ENCODE peak calls at places on chromosomes 16 and 17, in seven cellular contexts. U is lower leg skin, B is suprapubic skin, J is A549, Q is GM12878, G is adrenal gland, D is tibial nerve. V is an unnamed sample.

GRCh38 chr17:13088666-13089065 is 70.8 kb upstream of the ELAC2 start:
- DNase-seq in U (no peak), B (no peak), J (no peak), Q (no peak), G (no peak), D (no peak), V (no peak)

GRCh38 chr16:84283314-84284167 is 11.1 kb upstream of the WFDC1 start:
- DNase-seq in U (no peak), B (no peak), J (no peak), Q (no peak), G (no peak), D (no peak), V (no peak)

GRCh38 chr17:948284-948852 is 31.2 kb downstream of the NXN start:
- DNase-seq in U (no peak), B (no peak), J (no peak), Q (no peak), G (no peak), D (no peak), V (peak)

GRCh38 chr17:14098246-14098645 is 28.9 kb downstream of the COX10 start:
- DNase-seq in U (no peak), B (no peak), J (no peak), Q (no peak), G (no peak), D (no peak), V (peak)

GRCh38 chr17:8887834-8888703 is 20.6 kb upstream of the PIK3R6 start:
- DNase-seq in U (no peak), B (no peak), J (peak), Q (no peak), G (peak), D (peak), V (peak)

GRCh38 chr17:35536664-35537160 is 766 bp downstream of the SLFN12L start:
- DNase-seq in U (no peak), B (no peak), J (no peak), Q (no peak), G (no peak), D (no peak), V (no peak)

GRCh38 chr17:1039511-1040215 is 42.7 kb downstream of the TIMM22 start:
- DNase-seq in U (peak), B (no peak), J (no peak), Q (no peak), G (peak), D (peak), V (peak)

GRCh38 chr17:81701288-81702071 is 1.7 kb upstream of the MRPL12 start:
- DNase-seq in U (no peak), B (no peak), J (no peak), Q (no peak), G (no peak), D (no peak), V (peak)

GRCh38 chr16:85069171-85069570 is 41.6 kb downstream of the KIAA0513 start:
- DNase-seq in U (no peak), B (no peak), J (no peak), Q (no peak), G (no peak), D (no peak), V (no peak)

GRCh38 chr17:4505187-4505586 is 6.5 kb downstream of the SPNS2 start:
- DNase-seq in U (no peak), B (no peak), J (no peak), Q (no peak), G (no peak), D (no peak), V (no peak)

GRCh38 chr16:50202926-50203624 is 50.0 kb downstream of the TENT4B start:
- DNase-seq in U (no peak), B (no peak), J (peak), Q (no peak), G (no peak), D (peak), V (no peak)

GRCh38 chr17:73722163-73722562 is 77.9 kb upstream of the SDK2 start:
- DNase-seq in U (no peak), B (no peak), J (no peak), Q (no peak), G (no peak), D (no peak), V (no peak)

GRCh38 chr17:55770220-55770870 is 19.5 kb downstream of the PCTP start:
- DNase-seq in U (no peak), B (no peak), J (peak), Q (no peak), G (no peak), D (no peak), V (no peak)

GRCh38 chr16:79316004-79316458 is 284.5 kb downstream of the MAF start:
- DNase-seq in U (no peak), B (no peak), J (no peak), Q (peak), G (no peak), D (no peak), V (no peak)

GRCh38 chr17:223723-224471 is 42.4 kb upstream of the DOC2B start:
- DNase-seq in U (no peak), B (peak), J (no peak), Q (no peak), G (peak), D (no peak), V (no peak)

GRCh38 chr17:79050591-79050990 is 24.0 kb upstream of the ENGASE start:
- DNase-seq in U (no peak), B (no peak), J (no peak), Q (no peak), G (no peak), D (no peak), V (no peak)

GRCh38 chr16:77289331-77289809 is 90.2 kb downstream of the SYCE1L start:
- DNase-seq in U (no peak), B (no peak), J (peak), Q (no peak), G (no peak), D (no peak), V (no peak)

GRCh38 chr17:332023-332422 is 20.6 kb downstream of the RPH3AL start:
- DNase-seq in U (no peak), B (no peak), J (no peak), Q (no peak), G (peak), D (no peak), V (no peak)

GRCh38 chr16:79768594-79768993 is 168.1 kb upstream of the MAF start:
- DNase-seq in U (no peak), B (no peak), J (no peak), Q (no peak), G (no peak), D (peak), V (no peak)

GRCh38 chr16:88282221-88283041 is 100.3 kb upstream of the ZNF469 start:
- DNase-seq in U (no peak), B (no peak), J (no peak), Q (no peak), G (no peak), D (no peak), V (no peak)

GRCh38 chr17:63549289-63549945 is 860 bp upstream of the DCAF7 start:
- DNase-seq in U (no peak), B (no peak), J (no peak), Q (no peak), G (no peak), D (no peak), V (no peak)

GRCh38 chr16:89729293-89729692 is 8.0 kb downstream of the ZNF276 start:
- DNase-seq in U (no peak), B (no peak), J (no peak), Q (no peak), G (no peak), D (no peak), V (no peak)
- H3K4me3 ChIP-seq in U (no peak), B (no peak), J (no peak), Q (no peak), G (no peak), D (no peak), V (no peak)

DNA sequence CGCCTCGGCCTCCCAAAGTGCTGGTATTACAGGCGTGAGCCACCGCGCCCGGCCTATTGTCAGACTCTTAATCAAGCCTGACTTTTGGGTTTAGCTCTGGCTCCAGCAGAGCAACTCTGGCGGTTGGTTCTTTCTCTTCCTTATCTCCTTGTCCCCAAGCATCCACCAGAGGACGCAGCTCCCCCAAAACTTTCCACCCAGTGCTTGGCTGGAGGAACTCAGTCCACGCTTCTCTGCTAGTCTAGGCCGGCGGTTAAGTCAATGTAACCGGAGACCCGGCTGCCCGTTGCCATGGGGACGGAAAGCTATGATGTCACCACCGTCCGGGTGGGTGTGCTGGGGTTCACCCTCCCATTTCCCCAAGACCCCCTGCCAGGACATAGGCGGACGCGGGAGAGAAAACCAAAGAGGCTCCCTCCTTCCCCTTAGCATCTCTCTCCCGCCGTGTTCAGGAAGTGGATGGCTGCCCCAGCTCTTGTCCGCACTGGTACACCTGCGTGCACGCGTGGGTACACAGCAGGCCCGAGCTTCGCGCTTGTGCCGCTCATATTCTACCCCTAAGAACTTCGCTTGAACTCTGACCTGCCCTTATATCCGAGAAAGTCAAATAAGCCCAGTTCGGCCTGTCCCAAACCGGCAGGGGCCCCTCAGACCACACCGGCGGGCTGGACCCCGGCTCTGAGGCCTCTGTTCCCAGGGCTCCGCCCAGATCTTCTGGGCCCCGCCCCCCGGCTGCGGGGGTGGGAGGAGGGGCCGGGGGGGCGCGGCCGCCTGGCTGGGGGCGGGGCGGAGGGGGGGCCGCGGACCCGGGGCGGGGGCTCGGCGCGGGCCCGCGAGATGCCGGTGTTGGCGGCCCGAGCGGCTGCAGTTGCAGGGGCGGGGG is at the start of gene RND2:
- DNase-seq in U (peak), B (peak), J (peak), Q (peak), G (peak), D (peak), V (peak)
- TF ChIP-seq POLR2A in U (no peak), B (no peak), J (peak), Q (no peak), G (no peak), D (peak), V (peak)

GRCh38 chr16:87216824-87217205 is 100.4 kb downstream of the C16orf95 start:
- DNase-seq in U (no peak), B (no peak), J (no peak), Q (no peak), G (no peak), D (peak), V (peak)
- H3K4me3 ChIP-seq in U (no peak), B (peak), J (no peak), Q (no peak), G (no peak), D (peak), V (peak)

GRCh38 chr16:54283735-54284318 is 2.8 kb downstream of the IRX3 start:
- DNase-seq in U (no peak), B (peak), J (no peak), Q (no peak), G (no peak), D (no peak), V (no peak)
- TF ChIP-seq POLR2A in U (no peak), B (no peak), J (no peak), Q (no peak), G (no peak), D (no peak), V (no peak)

GRCh38 chr17:76138234-76138895 is 2.7 kb downstream of the FOXJ1 start:
- DNase-seq in U (no peak), B (no peak), J (peak), Q (no peak), G (no peak), D (no peak), V (no peak)
- H3K4me3 ChIP-seq in U (no peak), B (no peak), J (no peak), Q (no peak), G (no peak), D (no peak), V (no peak)

DNA sequence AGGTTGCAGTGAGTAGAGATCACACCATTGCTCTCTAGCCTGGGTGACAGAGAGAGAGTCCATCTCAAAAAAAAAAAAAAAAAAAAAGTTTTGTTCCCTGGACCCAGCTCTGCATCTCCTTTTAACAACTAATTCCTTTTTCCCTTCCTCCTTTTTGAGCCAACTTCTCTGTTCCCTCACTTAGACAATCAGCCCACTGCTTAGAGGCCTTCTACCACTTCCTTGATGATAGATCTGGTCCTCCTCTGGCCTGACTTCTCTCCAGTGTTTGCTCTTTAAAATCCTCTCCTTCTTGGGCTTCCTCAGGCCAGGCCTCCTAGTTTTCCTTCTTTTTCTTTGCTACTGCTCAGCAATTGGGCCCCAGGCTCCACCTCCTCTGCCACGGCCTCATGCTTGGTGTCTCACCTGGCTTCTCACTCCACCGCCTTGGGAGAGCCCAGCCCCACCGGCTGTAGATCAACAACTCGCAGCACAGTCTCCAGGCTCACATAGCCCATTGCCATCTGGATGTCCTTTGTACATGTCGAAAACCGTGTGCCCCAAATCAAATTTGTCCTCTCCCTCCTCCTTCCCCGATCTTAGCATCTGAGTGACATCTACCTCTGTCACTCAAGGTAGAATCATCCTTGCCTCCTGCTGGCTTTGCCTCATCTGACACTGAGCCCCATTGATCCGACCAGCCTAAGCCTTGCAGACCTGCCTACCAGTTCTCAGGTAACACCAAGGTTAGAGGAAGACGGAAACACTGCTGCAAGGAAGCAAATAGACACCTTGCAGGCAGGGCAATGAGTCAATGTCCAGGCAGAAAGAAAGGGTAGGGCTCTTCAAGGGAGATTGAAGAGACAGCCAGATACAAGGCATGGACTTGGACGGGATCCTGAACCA is 17.4 kb downstream of the ARHGAP27 start:
- DNase-seq in U (no peak), B (no peak), J (no peak), Q (no peak), G (no peak), D (no peak), V (no peak)
- TF ChIP-seq POLR2A in U (no peak), B (no peak), J (no peak), Q (no peak), G (no peak), D (no peak), V (no peak)

GRCh38 chr17:2238432-2239169 is 65.0 kb downstream of the SMG6 start:
- DNase-seq in U (peak), B (no peak), J (no peak), Q (peak), G (no peak), D (no peak), V (no peak)
- H3K4me3 ChIP-seq in U (no peak), B (no peak), J (no peak), Q (peak), G (no peak), D (peak), V (no peak)

GRCh38 chr16:27450836-27451341 is 48.9 kb downstream of the IL21R start:
- DNase-seq in U (no peak), B (no peak), J (no peak), Q (peak), G (no peak), D (no peak), V (no peak)

GRCh38 chr16:27446721-27447120 is 44.7 kb downstream of the IL21R start:
- DNase-seq in U (no peak), B (no peak), J (no peak), Q (no peak), G (no peak), D (no peak), V (no peak)

GRCh38 chr16:27452569-27453475 is 50.8 kb downstream of the IL21R start:
- DNase-seq in U (no peak), B (no peak), J (no peak), Q (peak), G (no peak), D (no peak), V (no peak)

GRCh38 chr16:27448531-27449433 is 46.8 kb downstream of the IL21R start:
- DNase-seq in U (no peak), B (no peak), J (no peak), Q (no peak), G (no peak), D (no peak), V (no peak)

DNA sequence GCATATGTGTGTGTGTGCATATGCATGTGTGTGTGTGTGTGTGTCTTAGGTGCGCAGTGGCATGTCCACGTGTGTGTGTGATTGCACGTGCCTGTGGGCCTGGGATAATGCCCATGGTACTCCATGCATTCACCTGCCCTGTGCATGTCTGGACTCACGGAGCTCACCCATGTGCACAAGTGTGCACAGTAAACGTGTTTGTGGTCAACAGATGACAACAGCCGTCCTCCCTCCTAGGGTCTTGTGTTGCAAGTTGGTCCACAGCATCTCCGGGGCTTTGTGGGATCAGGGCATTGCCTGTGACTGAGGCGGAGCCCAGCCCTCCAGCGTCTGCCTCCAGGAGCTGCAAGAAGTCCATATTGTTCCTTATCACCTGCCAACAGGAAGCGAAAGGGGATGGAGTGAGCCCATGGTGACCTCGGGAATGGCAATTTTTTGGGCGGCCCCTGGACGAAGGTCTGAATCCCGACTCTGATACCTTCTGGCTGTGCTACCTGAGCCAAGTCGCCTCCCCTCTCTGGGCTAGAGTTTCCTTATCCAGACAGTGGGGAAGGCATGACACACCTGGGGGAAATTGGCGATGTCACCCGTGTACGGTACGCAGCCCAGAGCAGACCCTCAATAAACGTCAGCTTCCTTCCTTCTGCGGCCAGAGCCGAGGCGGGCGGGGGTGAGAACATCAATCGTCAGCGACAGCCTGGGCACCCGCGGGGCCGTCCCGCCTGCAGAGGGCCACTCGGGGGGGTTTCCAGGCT is 47.6 kb downstream of the IL21R start:
- DNase-seq in U (no peak), B (no peak), J (no peak), Q (no peak), G (no peak), D (no peak), V (peak)
- TF ChIP-seq POLR2A in U (no peak), B (no peak), J (no peak), Q (peak), G (no peak), D (no peak), V (no peak)